ENCODE peak calls at places on chromosomes 1 and 21, in six cellular contexts. Z, F, X, B, N and D are unnamed samples. For H3K4me1 and H3K9me3, the result is how much of the 10 kb centered on the place peaks cover.

GRCh38 chr1:5770981-5771765 is 221.1 kb downstream of the NPHP4 start:
- DNase-seq in Z (no peak), F (no peak), X (no peak), B (peak), N (peak), D (no peak)

GRCh38 chr1:153192697-153193096 is 10.5 kb upstream of the LELP1 start:
- DNase-seq in Z (no peak), F (no peak), X (no peak), B (no peak), N (peak), D (no peak)

GRCh38 chr1:168085401-168085872 is 51.3 kb downstream of the GPR161 start:
- DNase-seq in Z (peak), F (no peak), X (peak), B (no peak), N (no peak), D (peak)

GRCh38 chr21:39313042-39313456 is 383 bp downstream of the BRWD1 start:
- DNase-seq in Z (peak), F (no peak), X (peak), B (peak), N (peak), D (no peak)

GRCh38 chr1:216630532-216630931 is 92.7 kb downstream of the ESRRG start:
- DNase-seq in Z (no peak), F (no peak), X (no peak), B (no peak), N (no peak), D (no peak)

GRCh38 chr1:153842006-153842471 is 66.8 kb downstream of the SLC27A3 start:
- DNase-seq in Z (no peak), F (no peak), X (no peak), B (no peak), N (no peak), D (no peak)

GRCh38 chr1:24720152-24720551 is 25.1 kb upstream of the CLIC4 start:
- DNase-seq in Z (peak), F (peak), X (peak), B (no peak), N (no peak), D (peak)

GRCh38 chr1:13593511-13594131 is 10.0 kb downstream of the PDPN start:
- DNase-seq in Z (peak), F (no peak), X (no peak), B (no peak), N (no peak), D (peak)

GRCh38 chr1:174023438-174023837 is 1.3 kb upstream of the RC3H1 start:
- DNase-seq in Z (no peak), F (no peak), X (peak), B (peak), N (peak), D (no peak)

GRCh38 chr1:210132582-210132981 is 100.0 kb upstream of the SERTAD4 start:
- DNase-seq in Z (no peak), F (no peak), X (no peak), B (no peak), N (peak), D (no peak)

GRCh38 chr21:37266515-37267221 is 466 bp downstream of the VPS26C start:
- DNase-seq in Z (no peak), F (peak), X (peak), B (peak), N (peak), D (no peak)

GRCh38 chr1:2590233-2591141 is 3.9 kb downstream of the PRXL2B start:
- DNase-seq in Z (peak), F (peak), X (no peak), B (peak), N (no peak), D (no peak)

GRCh38 chr1:33255347-33256311 is 663 bp upstream of the ZNF362 start:
- DNase-seq in Z (peak), F (peak), X (peak), B (peak), N (peak), D (peak)

GRCh38 chr1:226378071-226378470 is 29.8 kb downstream of the PARP1 start:
- DNase-seq in Z (no peak), F (no peak), X (no peak), B (no peak), N (no peak), D (no peak)

GRCh38 chr1:29962356-29962755 is 726.0 kb downstream of the PTPRU start:
- DNase-seq in Z (peak), F (no peak), X (no peak), B (no peak), N (no peak), D (no peak)

GRCh38 chr1:16019580-16020277 is 1.9 kb upstream of the HSPB7 start:
- DNase-seq in Z (peak), F (no peak), X (no peak), B (peak), N (peak), D (peak)

GRCh38 chr1:94300731-94301130 is 63.3 kb upstream of the ARHGAP29 start:
- DNase-seq in Z (no peak), F (no peak), X (no peak), B (no peak), N (no peak), D (no peak)

GRCh38 chr1:48859429-48859828 is 82.7 kb upstream of the BEND5 start:
- DNase-seq in Z (no peak), F (no peak), X (no peak), B (no peak), N (no peak), D (no peak)

GRCh38 chr1:46469846-46470245 is 19.8 kb upstream of the DMBX1 start:
- DNase-seq in Z (no peak), F (no peak), X (no peak), B (no peak), N (no peak), D (no peak)
- H3K4me1 ChIP-seq in Z (under half), F (under half), X (under half), B (under half), N (under half), D (under half)

GRCh38 chr1:248303324-248303723 is at the start of gene OR2T12:
- DNase-seq in Z (no peak), F (no peak), X (no peak), B (no peak), N (no peak), D (no peak)
- H3K9me3 ChIP-seq in Z (under half), F (under half), X (under half), B (under half), N (under half), D (under half)

GRCh38 chr1:205748398-205749093 is 1.4 kb downstream of the NUCKS1 start:
- DNase-seq in Z (no peak), F (no peak), X (peak), B (peak), N (peak), D (no peak)

GRCh38 chr1:205746757-205747412 is 3.1 kb downstream of the NUCKS1 start:
- DNase-seq in Z (no peak), F (no peak), X (no peak), B (no peak), N (no peak), D (no peak)

GRCh38 chr1:205749826-205750682 is at the start of gene NUCKS1:
- DNase-seq in Z (peak), F (peak), X (peak), B (peak), N (peak), D (peak)

GRCh38 chr1:205750683-205751651 is 985 bp upstream of the NUCKS1 start:
- DNase-seq in Z (no peak), F (no peak), X (no peak), B (no peak), N (peak), D (no peak)

DNA sequence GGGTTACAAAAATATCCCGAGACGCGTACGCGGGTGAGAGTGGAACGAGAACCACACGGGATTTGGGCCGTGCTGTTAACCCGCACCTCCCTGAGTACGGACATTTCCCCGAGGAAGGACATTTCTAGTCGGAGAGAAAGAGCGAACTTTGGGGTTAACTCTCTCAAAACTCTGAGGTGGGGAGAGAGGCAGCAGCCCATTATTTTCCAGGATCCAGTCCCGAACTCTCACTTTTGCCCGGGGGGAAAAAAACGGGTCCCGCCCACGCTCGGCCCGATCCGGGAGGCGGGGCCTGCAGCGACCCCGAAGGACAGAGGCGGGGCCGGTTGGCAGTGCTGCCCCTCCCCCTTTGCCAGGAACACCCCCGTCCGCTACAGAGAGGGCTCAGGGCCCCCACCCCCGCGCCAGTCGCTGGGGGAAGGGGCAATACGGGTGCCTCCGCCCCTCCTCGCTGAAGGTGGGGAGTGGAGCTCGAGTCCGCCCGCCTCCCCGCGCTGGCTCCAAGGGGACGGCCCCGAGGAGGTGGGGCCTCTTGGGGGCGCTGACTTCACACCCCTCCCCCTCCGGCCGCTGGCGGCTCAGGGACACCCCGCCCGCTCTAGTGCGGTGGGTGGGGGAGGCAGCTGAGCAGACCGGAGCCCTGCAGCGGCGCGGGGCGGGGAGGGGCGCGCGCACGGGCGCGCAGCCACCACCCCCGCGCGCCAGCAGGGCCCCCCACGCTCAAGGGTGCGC is 722 bp downstream of the NUCKS1 start:
- DNase-seq in Z (peak), F (peak), X (peak), B (peak), N (peak), D (peak)
- TF ChIP-seq CTCF in Z (no peak), F (no peak), X (no peak), B (peak), N (no peak), D (no peak)

DNA sequence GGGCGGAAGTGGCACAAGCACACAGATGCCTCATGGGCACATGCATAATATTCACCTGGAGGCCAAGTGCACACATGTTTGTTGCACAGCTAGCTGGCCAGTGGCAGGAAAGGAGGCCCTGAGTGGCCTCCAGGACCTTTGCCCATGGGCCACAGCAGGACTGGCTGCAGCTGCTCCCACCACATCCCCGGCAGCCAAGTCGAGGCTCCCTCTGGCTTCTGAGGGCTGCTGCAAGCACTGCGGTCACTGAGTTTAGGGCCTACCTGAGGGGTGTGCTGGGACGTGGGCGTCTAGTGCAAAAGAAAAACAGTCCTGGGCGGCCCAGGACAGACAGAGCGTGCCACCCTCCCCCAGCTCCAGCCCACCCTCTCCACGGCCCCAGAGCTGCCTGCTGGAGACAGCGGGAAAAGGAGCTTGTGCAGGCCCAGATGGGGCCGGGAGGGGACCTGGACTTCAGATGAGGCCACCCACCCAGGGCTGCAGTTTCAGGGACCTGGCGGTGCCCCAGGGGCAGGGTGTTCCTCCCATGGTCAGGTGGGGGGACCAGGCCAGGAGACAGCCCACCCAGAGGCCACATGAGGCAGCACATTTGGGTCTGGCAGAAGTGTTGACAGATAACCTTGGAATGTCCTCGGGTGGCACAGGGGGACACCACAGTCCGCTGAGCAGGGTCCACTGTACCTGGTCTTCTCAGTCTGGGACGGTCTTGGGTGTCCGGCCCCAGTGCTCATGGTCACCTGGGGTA is 265.8 kb upstream of the VAMP3 start:
- DNase-seq in Z (no peak), F (no peak), X (no peak), B (no peak), N (no peak), D (no peak)
- H3K4me1 ChIP-seq in Z (under half), F (under half), X (under half), B (half or more), N (under half), D (under half)

GRCh38 chr21:40924641-40925040 is 77.7 kb upstream of the DSCAM start:
- DNase-seq in Z (no peak), F (no peak), X (no peak), B (no peak), N (no peak), D (no peak)

GRCh38 chr21:40926238-40926637 is 79.3 kb upstream of the DSCAM start:
- DNase-seq in Z (no peak), F (no peak), X (no peak), B (no peak), N (no peak), D (no peak)

GRCh38 chr21:40925481-40925880 is 78.5 kb upstream of the DSCAM start:
- DNase-seq in Z (no peak), F (no peak), X (no peak), B (no peak), N (no peak), D (no peak)

GRCh38 chr21:40923914-40924313 is 77.0 kb upstream of the DSCAM start:
- DNase-seq in Z (no peak), F (no peak), X (no peak), B (no peak), N (no peak), D (no peak)

GRCh38 chr21:40923361-40923760 is 76.4 kb upstream of the DSCAM start:
- DNase-seq in Z (no peak), F (no peak), X (no peak), B (no peak), N (no peak), D (no peak)
- H3K9me3 ChIP-seq in Z (under half), F (under half), X (under half), B (under half), N (under half), D (under half)

GRCh38 chr1:217889401-217889800 is 258.3 kb downstream of the SPATA17 start:
- DNase-seq in Z (no peak), F (no peak), X (no peak), B (no peak), N (peak), D (no peak)
- TF ChIP-seq CTCF in Z (no peak), F (no peak), X (no peak), B (peak), N (peak), D (peak)

GRCh38 chr1:93080424-93080823 is 1.3 kb downstream of the MTF2 start:
- DNase-seq in Z (no peak), F (no peak), X (no peak), B (peak), N (peak), D (no peak)

GRCh38 chr1:93081716-93082115 is 2.6 kb downstream of the MTF2 start:
- DNase-seq in Z (no peak), F (no peak), X (no peak), B (no peak), N (no peak), D (no peak)

GRCh38 chr1:93079685-93080141 is 630 bp downstream of the MTF2 start:
- DNase-seq in Z (peak), F (peak), X (peak), B (peak), N (peak), D (no peak)

GRCh38 chr1:93083979-93084378 is 4.9 kb downstream of the MTF2 start:
- DNase-seq in Z (no peak), F (no peak), X (no peak), B (no peak), N (no peak), D (no peak)

GRCh38 chr1:93082313-93082712 is 3.2 kb downstream of the MTF2 start:
- DNase-seq in Z (no peak), F (no peak), X (no peak), B (no peak), N (no peak), D (no peak)
- H3K4me1 ChIP-seq in Z (under half), F (under half), X (under half), B (under half), N (under half), D (under half)